ENCODE peak calls at places on chromosome 19, in seven cellular contexts. One of them, this sample, is unnamed.

GRCh38 chr19:49557641-49558325 is 22.6 kb downstream of the NOSIP start:
- DNase-seq in MCF 10A: no peak
- DNase-seq in activated CD4-positive, alpha-beta T cell treated with anti-CD3 and anti-CD28 coated beads, Interleukin-2, amount 10 ng/mL, durations not matched to agents 7 days and 5 days: no peak
- DNase-seq in HT1080: no peak
- DNase-seq in stimulated activated naive CD8-positive, alpha-beta T cell treated with anti-CD3 and anti-CD28 coated beads, Interleukin-15, Interleukin-2, amounts not matched to agents 100 U/mL and 50 U/mL, for 24 hours: no peak
- DNase-seq in ovary: no peak
- DNase-seq in stimulated activated CD8-positive, alpha-beta memory T cell treated with anti-CD3 and anti-CD28 coated beads, Interleukin-15, amount 100 ng/mL, for 1 hour: no peak
- DNase-seq in this sample: no peak

GRCh38 chr19:41330946-41331678 is 21.1 kb downstream of the CCDC97 start:
- DNase-seq in HT1080: no peak
- DNase-seq in ovary: no peak
- DNase-seq in MCF 10A: no peak
- DNase-seq in stimulated activated CD8-positive, alpha-beta memory T cell treated with anti-CD3 and anti-CD28 coated beads, Interleukin-15, amount 100 ng/mL, for 1 hour: no peak
- DNase-seq in activated CD4-positive, alpha-beta T cell treated with anti-CD3 and anti-CD28 coated beads, Interleukin-2, amount 10 ng/mL, durations not matched to agents 7 days and 5 days: no peak
- DNase-seq in stimulated activated naive CD8-positive, alpha-beta T cell treated with anti-CD3 and anti-CD28 coated beads, Interleukin-15, Interleukin-2, amounts not matched to agents 100 U/mL and 50 U/mL, for 24 hours: no peak
- DNase-seq in this sample: no peak

GRCh38 chr19:32581704-32582164 is 744 bp downstream of the PDCD5 start:
- DNase-seq in stimulated activated CD8-positive, alpha-beta memory T cell treated with anti-CD3 and anti-CD28 coated beads, Interleukin-15, amount 100 ng/mL, for 1 hour: no peak
- DNase-seq in stimulated activated naive CD8-positive, alpha-beta T cell treated with anti-CD3 and anti-CD28 coated beads, Interleukin-15, Interleukin-2, amounts not matched to agents 100 U/mL and 50 U/mL, for 24 hours: peak; percentile 20
- DNase-seq in activated CD4-positive, alpha-beta T cell treated with anti-CD3 and anti-CD28 coated beads, Interleukin-2, amount 10 ng/mL, durations not matched to agents 7 days and 5 days: no peak
- DNase-seq in HT1080: peak; percentile 21
- DNase-seq in ovary: no peak
- DNase-seq in MCF 10A: peak; percentile 75
- DNase-seq in this sample: no peak

GRCh38 chr19:14073232-14073924 is 792 bp downstream of the MISP3 start:
- DNase-seq in MCF 10A: peak; percentile 71
- DNase-seq in stimulated activated naive CD8-positive, alpha-beta T cell treated with anti-CD3 and anti-CD28 coated beads, Interleukin-15, Interleukin-2, amounts not matched to agents 100 U/mL and 50 U/mL, for 24 hours: peak; percentile 85
- DNase-seq in activated CD4-positive, alpha-beta T cell treated with anti-CD3 and anti-CD28 coated beads, Interleukin-2, amount 10 ng/mL, durations not matched to agents 7 days and 5 days: peak; percentile 75
- DNase-seq in ovary: peak; percentile 78
- DNase-seq in stimulated activated CD8-positive, alpha-beta memory T cell treated with anti-CD3 and anti-CD28 coated beads, Interleukin-15, amount 100 ng/mL, for 1 hour: peak; percentile 45
- DNase-seq in HT1080: peak; percentile 65
- DNase-seq in this sample: peak; percentile 81

GRCh38 chr19:13023666-13024065 is 28.4 kb downstream of the NFIX start:
- DNase-seq in MCF 10A: no peak
- DNase-seq in ovary: no peak
- DNase-seq in HT1080: no peak
- DNase-seq in stimulated activated naive CD8-positive, alpha-beta T cell treated with anti-CD3 and anti-CD28 coated beads, Interleukin-15, Interleukin-2, amounts not matched to agents 100 U/mL and 50 U/mL, for 24 hours: no peak
- DNase-seq in stimulated activated CD8-positive, alpha-beta memory T cell treated with anti-CD3 and anti-CD28 coated beads, Interleukin-15, amount 100 ng/mL, for 1 hour: no peak
- DNase-seq in activated CD4-positive, alpha-beta T cell treated with anti-CD3 and anti-CD28 coated beads, Interleukin-2, amount 10 ng/mL, durations not matched to agents 7 days and 5 days: no peak
- DNase-seq in this sample: no peak

GRCh38 chr19:38055655-38056521 is 148.9 kb downstream of the SIPA1L3 start:
- DNase-seq in ovary: no peak
- DNase-seq in MCF 10A: no peak
- DNase-seq in HT1080: no peak
- DNase-seq in activated CD4-positive, alpha-beta T cell treated with anti-CD3 and anti-CD28 coated beads, Interleukin-2, amount 10 ng/mL, durations not matched to agents 7 days and 5 days: no peak
- DNase-seq in stimulated activated naive CD8-positive, alpha-beta T cell treated with anti-CD3 and anti-CD28 coated beads, Interleukin-15, Interleukin-2, amounts not matched to agents 100 U/mL and 50 U/mL, for 24 hours: no peak
- DNase-seq in stimulated activated CD8-positive, alpha-beta memory T cell treated with anti-CD3 and anti-CD28 coated beads, Interleukin-15, amount 100 ng/mL, for 1 hour: no peak
- DNase-seq in this sample: peak; percentile 33

GRCh38 chr19:46913852-46914430 is 53.1 kb downstream of the ARHGAP35 start:
- DNase-seq in activated CD4-positive, alpha-beta T cell treated with anti-CD3 and anti-CD28 coated beads, Interleukin-2, amount 10 ng/mL, durations not matched to agents 7 days and 5 days: no peak
- DNase-seq in MCF 10A: no peak
- DNase-seq in ovary: no peak
- DNase-seq in HT1080: peak; percentile 38
- DNase-seq in stimulated activated naive CD8-positive, alpha-beta T cell treated with anti-CD3 and anti-CD28 coated beads, Interleukin-15, Interleukin-2, amounts not matched to agents 100 U/mL and 50 U/mL, for 24 hours: no peak
- DNase-seq in stimulated activated CD8-positive, alpha-beta memory T cell treated with anti-CD3 and anti-CD28 coated beads, Interleukin-15, amount 100 ng/mL, for 1 hour: no peak
- DNase-seq in this sample: no peak

GRCh38 chr19:35995655-35995993 is 636 bp downstream of the SDHAF1 start:
- DNase-seq in stimulated activated naive CD8-positive, alpha-beta T cell treated with anti-CD3 and anti-CD28 coated beads, Interleukin-15, Interleukin-2, amounts not matched to agents 100 U/mL and 50 U/mL, for 24 hours: peak; percentile 65
- DNase-seq in ovary: peak; percentile 58
- DNase-seq in stimulated activated CD8-positive, alpha-beta memory T cell treated with anti-CD3 and anti-CD28 coated beads, Interleukin-15, amount 100 ng/mL, for 1 hour: no peak
- DNase-seq in MCF 10A: peak; percentile 34
- DNase-seq in HT1080: peak; percentile 11
- DNase-seq in activated CD4-positive, alpha-beta T cell treated with anti-CD3 and anti-CD28 coated beads, Interleukin-2, amount 10 ng/mL, durations not matched to agents 7 days and 5 days: peak; percentile 48
- DNase-seq in this sample: peak; percentile 72

GRCh38 chr19:33193864-33194362 is at the start of gene LRP3:
- DNase-seq in stimulated activated CD8-positive, alpha-beta memory T cell treated with anti-CD3 and anti-CD28 coated beads, Interleukin-15, amount 100 ng/mL, for 1 hour: no peak
- DNase-seq in ovary: peak; percentile 75
- DNase-seq in MCF 10A: no peak
- DNase-seq in activated CD4-positive, alpha-beta T cell treated with anti-CD3 and anti-CD28 coated beads, Interleukin-2, amount 10 ng/mL, durations not matched to agents 7 days and 5 days: no peak
- DNase-seq in HT1080: no peak
- DNase-seq in stimulated activated naive CD8-positive, alpha-beta T cell treated with anti-CD3 and anti-CD28 coated beads, Interleukin-15, Interleukin-2, amounts not matched to agents 100 U/mL and 50 U/mL, for 24 hours: no peak
- DNase-seq in this sample: no peak

GRCh38 chr19:10427169-10427568 is 6.8 kb downstream of the PDE4A start:
- DNase-seq in ovary: no peak
- DNase-seq in activated CD4-positive, alpha-beta T cell treated with anti-CD3 and anti-CD28 coated beads, Interleukin-2, amount 10 ng/mL, durations not matched to agents 7 days and 5 days: no peak
- DNase-seq in MCF 10A: no peak
- DNase-seq in stimulated activated naive CD8-positive, alpha-beta T cell treated with anti-CD3 and anti-CD28 coated beads, Interleukin-15, Interleukin-2, amounts not matched to agents 100 U/mL and 50 U/mL, for 24 hours: no peak
- DNase-seq in HT1080: no peak
- DNase-seq in stimulated activated CD8-positive, alpha-beta memory T cell treated with anti-CD3 and anti-CD28 coated beads, Interleukin-15, amount 100 ng/mL, for 1 hour: no peak
- DNase-seq in this sample: no peak

GRCh38 chr19:50669319-50670101 is 20.3 kb downstream of the C19orf81 start:
- DNase-seq in stimulated activated naive CD8-positive, alpha-beta T cell treated with anti-CD3 and anti-CD28 coated beads, Interleukin-15, Interleukin-2, amounts not matched to agents 100 U/mL and 50 U/mL, for 24 hours: peak; percentile 62
- DNase-seq in MCF 10A: peak; percentile 27
- DNase-seq in HT1080: no peak
- DNase-seq in ovary: no peak
- DNase-seq in stimulated activated CD8-positive, alpha-beta memory T cell treated with anti-CD3 and anti-CD28 coated beads, Interleukin-15, amount 100 ng/mL, for 1 hour: no peak
- DNase-seq in activated CD4-positive, alpha-beta T cell treated with anti-CD3 and anti-CD28 coated beads, Interleukin-2, amount 10 ng/mL, durations not matched to agents 7 days and 5 days: peak; percentile 49
- DNase-seq in this sample: peak; percentile 57

GRCh38 chr19:40217921-40218890 is at the start of gene TTC9B:
- DNase-seq in activated CD4-positive, alpha-beta T cell treated with anti-CD3 and anti-CD28 coated beads, Interleukin-2, amount 10 ng/mL, durations not matched to agents 7 days and 5 days: peak; percentile 57
- DNase-seq in HT1080: no peak
- DNase-seq in MCF 10A: no peak
- DNase-seq in stimulated activated naive CD8-positive, alpha-beta T cell treated with anti-CD3 and anti-CD28 coated beads, Interleukin-15, Interleukin-2, amounts not matched to agents 100 U/mL and 50 U/mL, for 24 hours: peak; percentile 72
- DNase-seq in stimulated activated CD8-positive, alpha-beta memory T cell treated with anti-CD3 and anti-CD28 coated beads, Interleukin-15, amount 100 ng/mL, for 1 hour: peak; percentile 12
- DNase-seq in ovary: no peak
- DNase-seq in this sample: peak; percentile 64

GRCh38 chr19:5705552-5705951 is 14.4 kb downstream of the LONP1 start:
- DNase-seq in MCF 10A: no peak
- DNase-seq in stimulated activated CD8-positive, alpha-beta memory T cell treated with anti-CD3 and anti-CD28 coated beads, Interleukin-15, amount 100 ng/mL, for 1 hour: no peak
- DNase-seq in activated CD4-positive, alpha-beta T cell treated with anti-CD3 and anti-CD28 coated beads, Interleukin-2, amount 10 ng/mL, durations not matched to agents 7 days and 5 days: no peak
- DNase-seq in HT1080: no peak
- DNase-seq in stimulated activated naive CD8-positive, alpha-beta T cell treated with anti-CD3 and anti-CD28 coated beads, Interleukin-15, Interleukin-2, amounts not matched to agents 100 U/mL and 50 U/mL, for 24 hours: no peak
- DNase-seq in ovary: no peak
- DNase-seq in this sample: no peak

GRCh38 chr19:15260939-15261338 is 28.7 kb upstream of the EPHX3 start:
- DNase-seq in activated CD4-positive, alpha-beta T cell treated with anti-CD3 and anti-CD28 coated beads, Interleukin-2, amount 10 ng/mL, durations not matched to agents 7 days and 5 days: no peak
- DNase-seq in MCF 10A: peak; percentile 34
- DNase-seq in stimulated activated CD8-positive, alpha-beta memory T cell treated with anti-CD3 and anti-CD28 coated beads, Interleukin-15, amount 100 ng/mL, for 1 hour: no peak
- DNase-seq in stimulated activated naive CD8-positive, alpha-beta T cell treated with anti-CD3 and anti-CD28 coated beads, Interleukin-15, Interleukin-2, amounts not matched to agents 100 U/mL and 50 U/mL, for 24 hours: no peak
- DNase-seq in HT1080: peak; percentile 17
- DNase-seq in ovary: no peak
- DNase-seq in this sample: peak; percentile 17

GRCh38 chr19:13382633-13382938 is 123.7 kb downstream of the CACNA1A start:
- DNase-seq in MCF 10A: no peak
- DNase-seq in activated CD4-positive, alpha-beta T cell treated with anti-CD3 and anti-CD28 coated beads, Interleukin-2, amount 10 ng/mL, durations not matched to agents 7 days and 5 days: no peak
- DNase-seq in ovary: no peak
- DNase-seq in HT1080: no peak
- DNase-seq in stimulated activated CD8-positive, alpha-beta memory T cell treated with anti-CD3 and anti-CD28 coated beads, Interleukin-15, amount 100 ng/mL, for 1 hour: no peak
- DNase-seq in stimulated activated naive CD8-positive, alpha-beta T cell treated with anti-CD3 and anti-CD28 coated beads, Interleukin-15, Interleukin-2, amounts not matched to agents 100 U/mL and 50 U/mL, for 24 hours: no peak
- DNase-seq in this sample: no peak

This sample was measured in activated CD8-positive, alpha-beta T cell treated with anti-CD3 and anti-CD28 coated beads for 36 hours.